ENCODE peak calls at places on chromosomes 3 and 15, in five cellular contexts. Y is lower leg skin; S is non-pigmented ciliary epithelial cell; I is activated CD4-positive, alpha-beta T cell treated with anti-CD3 and anti-CD28 coated beads for 1 hour; M is NCI-H82. B is an unnamed sample.
A peak's percentile ranks its signal among the peaks of the same experiment; 100 is the strongest.

GRCh38 chr3:144031938-144032337 is 60.3 kb downstream of the DIPK2A start:
- DNase-seq in Y (no peak), S (no peak), I (no peak), M (no peak), B (no peak)

GRCh38 chr3:141710888-141711616 is 27.0 kb upstream of the RNF7 start:
- DNase-seq in Y (no peak), S (peak; percentile 37), I (no peak), M (no peak), B (peak; percentile 77)

GRCh38 chr15:77025941-77026411 is 31.1 kb downstream of the PSTPIP1 start:
- DNase-seq in Y (no peak), S (no peak), I (no peak), M (no peak), B (no peak)

GRCh38 chr3:160739079-160739478 is 17.0 kb upstream of the PPM1L start:
- DNase-seq in Y (peak; percentile 46), S (no peak), I (no peak), M (peak; percentile 82), B (no peak)

GRCh38 chr3:25960776-25961175 is 170.9 kb downstream of the OXSM start:
- DNase-seq in Y (no peak), S (no peak), I (no peak), M (no peak), B (no peak)

GRCh38 chr3:129996073-129996472 is 21.6 kb downstream of the TRH start:
- DNase-seq in Y (no peak), S (no peak), I (no peak), M (no peak), B (no peak)

GRCh38 chr3:50617911-50618481 is 1.0 kb downstream of the MAPKAPK3 start:
- DNase-seq in Y (no peak), S (no peak), I (no peak), M (no peak), B (no peak)

GRCh38 chr15:89526601-89527441 is 30.4 kb upstream of the RHCG start:
- DNase-seq in Y (no peak), S (no peak), I (no peak), M (no peak), B (no peak)

GRCh38 chr15:58864602-58865419 is 68.7 kb downstream of the SLTM start:
- DNase-seq in Y (no peak), S (no peak), I (no peak), M (no peak), B (no peak)

GRCh38 chr3:150397220-150397619 is 10.9 kb upstream of the TSC22D2 start:
- DNase-seq in Y (no peak), S (no peak), I (no peak), M (no peak), B (no peak)

GRCh38 chr3:13831386-13831996 is 48.4 kb downstream of the WNT7A start:
- DNase-seq in Y (no peak), S (no peak), I (no peak), M (no peak), B (no peak)

GRCh38 chr15:35061171-35062163 is 23.6 kb downstream of the NANOGP8 start:
- DNase-seq in Y (peak; percentile 32), S (no peak), I (no peak), M (no peak), B (no peak)

GRCh38 chr3:180250172-180250571 is 213.4 kb upstream of the PEX5L start:
- DNase-seq in Y (no peak), S (no peak), I (no peak), M (no peak), B (no peak)

GRCh38 chr3:194512895-194513601 is 26.2 kb upstream of the ATP13A3 start:
- DNase-seq in Y (no peak), S (no peak), I (no peak), M (no peak), B (no peak)

GRCh38 chr15:77552066-77552465 is 80.6 kb downstream of the LINGO1 start:
- DNase-seq in Y (no peak), S (no peak), I (no peak), M (no peak), B (no peak)

GRCh38 chr15:55348281-55348778 is 29.3 kb downstream of the PIGB start:
- DNase-seq in Y (no peak), S (no peak), I (no peak), M (no peak), B (no peak)

GRCh38 chr3:39281533-39281932 is 1.7 kb upstream of the CX3CR1 start:
- DNase-seq in Y (no peak), S (no peak), I (no peak), M (no peak), B (no peak)

GRCh38 chr15:61916104-61916503 is 144.1 kb downstream of the VPS13C start:
- DNase-seq in Y (no peak), S (no peak), I (no peak), M (no peak), B (peak; percentile 45)

GRCh38 chr15:45543051-45543450 is 20.5 kb upstream of the SLC30A4 start:
- DNase-seq in Y (no peak), S (no peak), I (no peak), M (no peak), B (no peak)

GRCh38 chr3:69879051-69879450 is 120.5 kb upstream of the SAMMSON start:
- DNase-seq in Y (no peak), S (no peak), I (no peak), M (no peak), B (no peak)

GRCh38 chr3:125358923-125359322 is 16.2 kb downstream of the ZNF148 start:
- DNase-seq in Y (no peak), S (no peak), I (no peak), M (no peak), B (no peak)

GRCh38 chr3:119690043-119690656 is 12.7 kb upstream of the CFAP91 start:
- DNase-seq in Y (no peak), S (no peak), I (no peak), M (peak; percentile 66), B (no peak)

GRCh38 chr15:44298878-44299277 is 10.4 kb downstream of the GOLM2 start:
- DNase-seq in Y (no peak), S (no peak), I (no peak), M (peak; percentile 56), B (no peak)

GRCh38 chr3:57893668-57894067 is 114.6 kb upstream of the FLNB start:
- DNase-seq in Y (no peak), S (no peak), I (no peak), M (no peak), B (no peak)

GRCh38 chr3:50531201-50531600 is 27.8 kb upstream of the CACNA2D2 start:
- DNase-seq in Y (no peak), S (no peak), I (no peak), M (no peak), B (no peak)

GRCh38 chr15:61871926-61872522 is 188.2 kb downstream of the VPS13C start:
- DNase-seq in Y (no peak), S (peak; percentile 5), I (no peak), M (peak; percentile 45), B (no peak)

GRCh38 chr3:50324351-50325144 is 2.0 kb upstream of the HYAL2 start:
- DNase-seq in Y (peak; percentile 60), S (no peak), I (peak; percentile 39), M (peak; percentile 83), B (no peak)

GRCh38 chr3:182258538-182259177 is 534.6 kb upstream of the ATP11B start:
- DNase-seq in Y (no peak), S (no peak), I (no peak), M (peak; percentile 45), B (no peak)

GRCh38 chr15:99122831-99123705 is 18.2 kb downstream of the SYNM start:
- DNase-seq in Y (no peak), S (no peak), I (no peak), M (no peak), B (no peak)

GRCh38 chr15:47384316-47384715 is 333.0 kb upstream of the SEMA6D start:
- DNase-seq in Y (no peak), S (peak; percentile 91), I (no peak), M (peak; percentile 96), B (peak; percentile 61)

GRCh38 chr15:77506311-77507150 is 85.8 kb downstream of the HMG20A start:
- DNase-seq in Y (peak; percentile 62), S (no peak), I (no peak), M (peak; percentile 15), B (no peak)

GRCh38 chr3:190359813-190360212 is 28.1 kb upstream of the CLDN16 start:
- DNase-seq in Y (no peak), S (no peak), I (no peak), M (no peak), B (no peak)

GRCh38 chr3:37625690-37626089 is 236.0 kb upstream of the CTDSPL start:
- DNase-seq in Y (no peak), S (no peak), I (no peak), M (no peak), B (no peak)

GRCh38 chr3:169813757-169814517 is 1.2 kb upstream of the LRRC34 start:
- DNase-seq in Y (no peak), S (no peak), I (peak; percentile 53), M (peak; percentile 46), B (no peak)

GRCh38 chr3:171815977-171816595 is 5.8 kb upstream of the PLD1 start:
- DNase-seq in Y (no peak), S (no peak), I (no peak), M (no peak), B (no peak)

GRCh38 chr3:158152186-158152585 is 42.3 kb downstream of the RSRC1 start:
- DNase-seq in Y (no peak), S (no peak), I (no peak), M (no peak), B (peak; percentile 9)

GRCh38 chr3:146342971-146343370 is 92.1 kb upstream of the PLSCR4 start:
- DNase-seq in Y (no peak), S (no peak), I (no peak), M (no peak), B (no peak)

GRCh38 chr3:12470680-12471079 is 13.6 kb upstream of the TSEN2 start:
- DNase-seq in Y (no peak), S (no peak), I (no peak), M (no peak), B (no peak)

GRCh38 chr3:114660124-114660523 is 366.3 kb downstream of the TIGIT start:
- DNase-seq in Y (no peak), S (no peak), I (no peak), M (peak; percentile 10), B (no peak)

GRCh38 chr15:46080018-46080417 is 445.2 kb downstream of the SQOR start:
- DNase-seq in Y (no peak), S (no peak), I (no peak), M (peak; percentile 97), B (no peak)

B was measured in AG04449.